ENCODE peak calls at places on chromosomes 5 and 9, in four cellular contexts. O is foreskin keratinocyte, G is body of pancreas, Q is Peyer's patch. N is an unnamed sample.

GRCh38 chr5:174401793-174402192 is 322.6 kb upstream of the MSX2 start:
- DNase-seq in O (no peak), G (no peak), Q (no peak), N (no peak)

GRCh38 chr5:72956324-72957140 is 691 bp downstream of the FCHO2 start:
- DNase-seq in O (peak), G (peak), Q (peak), N (peak)

GRCh38 chr9:105681724-105682123 is 12.6 kb upstream of the TMEM38B start:
- DNase-seq in O (peak), G (no peak), Q (no peak), N (no peak)

GRCh38 chr5:143398451-143399237 is 4.8 kb downstream of the NR3C1 start:
- DNase-seq in O (no peak), G (no peak), Q (no peak), N (no peak)

GRCh38 chr9:78054180-78054579 is 22.6 kb upstream of the GNAQ start:
- DNase-seq in O (no peak), G (no peak), Q (no peak), N (no peak)

GRCh38 chr9:136300016-136300415 is 3.9 kb downstream of the CCDC187 start:
- DNase-seq in O (no peak), G (no peak), Q (no peak), N (no peak)

GRCh38 chr5:123717139-123717538 is 205.2 kb downstream of the CSNK1G3 start:
- DNase-seq in O (peak), G (no peak), Q (no peak), N (no peak)

GRCh38 chr5:127970854-127971425 is 112.6 kb upstream of the SLC12A2 start:
- DNase-seq in O (no peak), G (no peak), Q (no peak), N (no peak)

GRCh38 chr5:60611099-60611719 is 88.8 kb downstream of the DEPDC1B start:
- DNase-seq in O (no peak), G (no peak), Q (no peak), N (no peak)
- H3K27ac ChIP-seq in O (no peak), G (no peak), Q (no peak), N (no peak)

DNA sequence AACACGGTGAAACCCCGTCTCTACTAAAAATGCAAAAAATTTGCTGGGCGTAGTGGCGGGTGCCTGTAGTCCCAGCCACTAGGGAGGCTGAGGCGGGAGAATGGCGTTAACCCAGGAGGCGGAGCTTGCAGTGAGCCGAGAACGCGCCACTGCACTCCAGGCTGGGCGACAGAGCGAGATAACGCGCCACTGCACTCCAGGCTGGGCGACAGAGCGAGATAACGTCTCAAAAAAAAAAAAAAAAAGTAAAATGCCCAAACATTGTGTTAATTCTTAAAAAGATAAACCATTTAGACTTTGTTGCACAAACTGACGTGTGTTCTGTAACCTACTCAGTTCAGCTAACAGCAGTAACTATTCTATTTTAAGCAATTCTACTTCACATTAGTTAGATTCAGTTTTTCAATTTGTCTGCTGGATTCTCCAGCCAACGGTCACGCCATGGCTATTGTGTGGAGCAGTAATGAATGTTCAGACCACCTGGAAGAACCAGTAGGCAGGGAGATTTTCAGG is 119.3 kb upstream of the MAN2A1 start:
- DNase-seq in O (no peak), G (no peak), Q (no peak), N (no peak)
- H3K27ac ChIP-seq in O (no peak), G (no peak), Q (no peak), N (no peak)

GRCh38 chr5:55521903-55522302 is 12.9 kb downstream of the PLPP1 start:
- DNase-seq in O (no peak), G (no peak), Q (no peak), N (no peak)

GRCh38 chr5:55520117-55520829 is 14.5 kb downstream of the PLPP1 start:
- DNase-seq in O (no peak), G (no peak), Q (no peak), N (no peak)

GRCh38 chr5:55519001-55519400 is 15.8 kb downstream of the PLPP1 start:
- DNase-seq in O (no peak), G (no peak), Q (no peak), N (no peak)

GRCh38 chr5:55523293-55523692 is 11.5 kb downstream of the PLPP1 start:
- DNase-seq in O (no peak), G (no peak), Q (no peak), N (no peak)

DNA sequence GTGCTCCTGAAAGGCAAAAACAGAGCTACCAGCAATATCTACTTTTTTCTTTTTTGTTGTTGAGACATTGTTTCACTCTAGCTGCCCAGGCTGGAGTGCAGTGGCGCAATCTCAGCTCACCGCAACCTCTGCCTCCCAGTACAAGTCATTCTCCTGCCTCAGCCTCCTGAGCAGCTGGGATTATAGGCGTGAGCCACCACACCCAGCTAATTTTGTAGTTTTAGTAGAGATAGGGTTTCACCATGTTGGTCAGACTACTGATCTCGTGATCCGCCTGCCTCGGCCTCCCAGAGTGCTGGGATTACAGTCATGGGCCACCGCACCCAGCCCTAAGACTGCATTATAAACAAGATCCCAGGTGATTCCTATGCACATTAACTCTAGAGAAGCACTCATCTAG is 17.0 kb downstream of the PLPP1 start:
- DNase-seq in O (no peak), G (no peak), Q (peak), N (peak)
- H3K27ac ChIP-seq in O (no peak), G (peak), Q (peak), N (peak)

GRCh38 chr5:119338326-119338957 is 17.4 kb upstream of the TNFAIP8 start:
- DNase-seq in O (no peak), G (no peak), Q (no peak), N (no peak)

GRCh38 chr5:119341452-119342349 is 14.1 kb upstream of the TNFAIP8 start:
- DNase-seq in O (no peak), G (no peak), Q (no peak), N (no peak)

GRCh38 chr5:119340597-119341218 is 15.1 kb upstream of the TNFAIP8 start:
- DNase-seq in O (no peak), G (no peak), Q (peak), N (no peak)

GRCh38 chr5:119339344-119339743 is 16.5 kb upstream of the TNFAIP8 start:
- DNase-seq in O (no peak), G (no peak), Q (no peak), N (no peak)

DNA sequence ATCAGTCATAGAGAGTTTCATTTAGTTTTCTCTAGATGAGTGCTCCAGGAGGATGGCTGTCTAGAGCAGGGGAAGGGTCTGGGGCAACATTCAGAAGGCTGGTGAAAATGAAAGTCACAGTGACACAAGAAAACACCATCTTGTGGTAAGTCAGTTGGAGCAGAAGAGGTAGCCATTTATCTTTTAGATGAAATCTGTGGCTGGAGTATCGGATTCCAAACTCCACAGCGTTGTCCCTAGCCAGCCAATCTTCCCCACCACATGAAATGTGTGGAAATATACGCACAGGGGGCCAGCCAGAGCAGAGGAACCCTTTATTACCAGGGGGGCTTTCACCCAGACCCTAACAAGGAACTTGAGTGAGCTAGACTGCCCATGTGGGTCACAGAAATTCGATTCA is 15.9 kb upstream of the TNFAIP8 start:
- DNase-seq in O (no peak), G (no peak), Q (no peak), N (no peak)
- H3K27ac ChIP-seq in O (no peak), G (no peak), Q (peak), N (peak)

GRCh38 chr9:79255681-79256080 is 316.1 kb upstream of the TLE4 start:
- DNase-seq in O (no peak), G (no peak), Q (no peak), N (no peak)
- H3K27ac ChIP-seq in O (no peak), G (no peak), Q (no peak), N (no peak)

GRCh38 chr5:107542428-107542827 is 128.3 kb downstream of the EFNA5 start:
- DNase-seq in O (peak), G (peak), Q (peak), N (peak)
- H3K27ac ChIP-seq in O (no peak), G (peak), Q (peak), N (no peak)

GRCh38 chr5:55593115-55593472 is 58.3 kb upstream of the PLPP1 start:
- DNase-seq in O (peak), G (no peak), Q (no peak), N (no peak)
- H3K27ac ChIP-seq in O (peak), G (no peak), Q (no peak), N (no peak)

GRCh38 chr9:31304576-31304975 is 1079.9 kb upstream of the ACO1 start:
- DNase-seq in O (peak), G (no peak), Q (no peak), N (no peak)
- H3K27ac ChIP-seq in O (peak), G (no peak), Q (no peak), N (no peak)

DNA sequence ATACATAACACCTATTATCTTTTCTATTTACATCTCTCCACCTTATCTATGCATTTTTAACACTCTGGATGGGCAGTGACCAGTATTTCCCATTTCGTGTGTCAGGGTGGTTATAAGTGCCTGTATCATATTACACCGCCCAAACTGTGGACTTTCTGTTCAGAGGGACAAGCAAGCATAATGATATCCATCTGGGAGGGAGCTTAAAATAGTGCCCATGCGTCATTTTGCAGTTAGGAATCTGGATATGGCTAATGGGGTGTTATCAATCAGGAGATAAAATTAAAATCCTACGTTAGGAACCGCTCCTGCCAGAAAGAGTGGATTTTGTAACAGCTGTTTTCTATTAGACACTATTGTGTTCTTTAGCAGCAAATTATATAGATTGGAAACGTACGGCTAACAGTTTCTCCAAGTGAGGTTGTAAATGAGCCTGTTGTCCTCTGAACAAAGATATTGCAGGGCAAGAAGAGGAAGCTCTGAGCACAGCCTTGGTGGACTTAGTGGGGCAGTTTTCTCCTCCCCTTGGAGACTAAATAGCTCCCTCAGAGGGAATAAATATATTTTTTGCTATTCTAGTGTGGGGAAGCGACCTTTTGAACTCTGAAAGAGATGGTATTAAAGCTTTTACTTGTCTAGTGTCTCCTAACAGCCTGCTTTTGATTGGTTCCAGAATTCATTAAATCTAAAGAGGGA is 160.4 kb downstream of the SPATA31D1 start:
- DNase-seq in O (no peak), G (peak), Q (no peak), N (no peak)
- H3K27ac ChIP-seq in O (no peak), G (no peak), Q (no peak), N (no peak)